ENCODE peak calls at places on chromosomes 4 and X, in five cellular contexts. W, V, O, Z and T are unnamed samples.

GRCh38 chr4:138267835-138268234 is 25.7 kb upstream of the SLC7A11 start:
- DNase-seq in W (no peak), V (no peak), O (no peak), Z (no peak), T (no peak)

GRCh38 chr4:110344165-110344564 is 131.8 kb upstream of the ENPEP start:
- DNase-seq in W (peak; percentile 52), V (no peak), O (peak; percentile 30), Z (no peak), T (no peak)

GRCh38 chr4:77699731-77700210 is 94.2 kb downstream of the CXCL13 start:
- DNase-seq in W (peak; percentile 83), V (peak; percentile 70), O (peak; percentile 89), Z (no peak), T (peak; percentile 92)

GRCh38 chr4:95086532-95086931 is 328.8 kb downstream of the BMPR1B start:
- DNase-seq in W (no peak), V (no peak), O (no peak), Z (no peak), T (peak; percentile 26)

GRCh38 chr4:102344520-102344954 is 745 bp downstream of the SLC39A8 start:
- DNase-seq in W (peak; percentile 45), V (peak; percentile 79), O (peak; percentile 61), Z (peak; percentile 36), T (peak; percentile 18)

GRCh38 chr4:183471960-183472708 is 27.7 kb downstream of the CDKN2AIP start:
- DNase-seq in W (peak; percentile 79), V (peak; percentile 89), O (peak; percentile 75), Z (peak; percentile 93), T (peak; percentile 72)

GRCh38 chr4:77110707-77111106 is 34.9 kb upstream of the CCNI start:
- DNase-seq in W (no peak), V (no peak), O (no peak), Z (no peak), T (no peak)

GRCh38 chr4:138300616-138301015 is 58.5 kb upstream of the SLC7A11 start:
- DNase-seq in W (no peak), V (no peak), O (no peak), Z (no peak), T (no peak)

GRCh38 chr4:73947239-73947985 is 34.4 kb downstream of the PF4 start:
- DNase-seq in W (no peak), V (no peak), O (no peak), Z (no peak), T (no peak)

GRCh38 chrX:119833905-119834304 is 18.9 kb downstream of the UPF3B start:
- DNase-seq in W (no peak), V (no peak), O (no peak), Z (no peak), T (no peak)
- H3K36me3 ChIP-seq in W (peaks cover 3% of the 10 kb centered on the region), V (peaks cover 7% of the 10 kb centered on the region), O (peaks cover 5% of the 10 kb centered on the region), Z (peaks cover 5% of the 10 kb centered on the region), T (no peaks in the 10 kb centered on the region)

GRCh38 chr4:139367421-139368090 is 65.3 kb upstream of the NDUFC1 start:
- DNase-seq in W (no peak), V (no peak), O (peak; percentile 44), Z (no peak), T (peak; percentile 84)
- H3K36me3 ChIP-seq in W (peaks cover 15% of the 10 kb centered on the region), V (peaks cover 22% of the 10 kb centered on the region), O (peaks cover 22% of the 10 kb centered on the region), Z (peaks cover 11% of the 10 kb centered on the region), T (peaks cover 2% of the 10 kb centered on the region)

GRCh38 chr4:168884251-168885124 is 125.6 kb downstream of the CBR4 start:
- DNase-seq in W (no peak), V (no peak), O (no peak), Z (no peak), T (no peak)
- H3K36me3 ChIP-seq in W (peaks cover 22% of the 10 kb centered on the region), V (peaks cover 10% of the 10 kb centered on the region), O (peaks cover 24% of the 10 kb centered on the region), Z (peaks cover 24% of the 10 kb centered on the region), T (peaks cover 3% of the 10 kb centered on the region)

GRCh38 chr4:39291686-39292085 is 74.5 kb downstream of the RFC1 start:
- DNase-seq in W (no peak), V (no peak), O (no peak), Z (no peak), T (no peak)

DNA sequence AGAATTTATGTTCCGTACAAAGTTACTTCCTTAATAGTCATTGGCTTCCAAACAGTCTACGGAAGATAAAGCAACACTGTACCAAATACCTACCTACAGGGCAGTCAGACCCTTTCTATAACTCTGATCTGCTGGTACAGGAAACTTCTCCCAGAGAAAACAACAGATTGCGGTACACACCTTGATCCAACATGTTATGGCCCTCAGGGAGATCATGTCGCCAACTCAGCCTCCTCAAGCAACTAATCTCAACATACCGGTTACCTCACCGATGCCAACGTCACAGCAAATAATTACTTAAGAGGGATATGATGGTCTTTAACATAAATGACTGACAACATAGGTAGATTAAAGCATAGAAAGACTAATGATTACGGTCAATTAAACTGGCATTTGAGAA is 70.4 kb downstream of the RFC1 start:
- DNase-seq in W (no peak), V (no peak), O (no peak), Z (no peak), T (no peak)
- H3K36me3 ChIP-seq in W (peaks cover 32% of the 10 kb centered on the region), V (peaks cover 15% of the 10 kb centered on the region), O (peaks cover 32% of the 10 kb centered on the region), Z (peaks cover 62% of the 10 kb centered on the region), T (peaks cover 7% of the 10 kb centered on the region)

DNA sequence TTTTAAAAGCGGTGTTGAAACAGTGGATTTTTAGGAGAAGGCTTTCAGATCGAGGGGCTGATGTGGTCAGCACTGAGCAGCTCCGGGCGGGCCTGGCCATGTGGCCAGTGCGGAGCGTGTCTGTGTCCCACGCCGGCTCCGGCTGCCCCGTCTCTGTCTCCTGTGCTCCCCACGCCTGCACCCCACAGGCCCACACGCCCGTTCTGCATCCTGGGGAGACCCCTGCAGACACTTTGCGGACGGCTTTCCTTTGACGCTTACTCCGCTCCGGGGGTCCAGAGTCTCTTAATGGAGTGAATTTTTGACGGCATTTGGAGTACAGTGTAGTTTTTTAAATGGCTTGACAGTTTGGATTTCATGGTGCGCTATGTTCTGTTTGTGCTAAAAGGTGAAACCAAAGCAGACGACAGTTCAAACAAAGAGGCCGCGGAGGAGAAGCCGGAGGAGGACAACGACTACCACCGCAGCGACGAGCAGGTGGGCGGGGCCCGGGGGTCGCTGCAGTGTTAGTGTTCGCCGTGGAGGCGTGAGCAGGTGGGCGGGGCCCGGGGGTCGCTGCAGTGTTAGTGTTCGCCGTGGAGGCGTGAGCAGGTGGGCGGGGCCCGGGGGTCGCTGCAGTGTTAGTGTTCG is 38.7 kb downstream of the PCGF3 start:
- DNase-seq in W (no peak), V (no peak), O (no peak), Z (no peak), T (no peak)
- H3K36me3 ChIP-seq in W (peaks cover 33% of the 10 kb centered on the region), V (no peaks in the 10 kb centered on the region), O (peaks cover 7% of the 10 kb centered on the region), Z (peaks cover 59% of the 10 kb centered on the region), T (peaks cover 16% of the 10 kb centered on the region)